ENCODE peak calls at places on chromosome 9, in eight cellular contexts. One of them, this sample, is unnamed.

GRCh38 chr9:97487107-97487506 is 14.4 kb upstream of the TMOD1 start:
- DNase-seq in A549: peak
- DNase-seq in H1: no peak
- DNase-seq in stomach: no peak
- DNase-seq in GM12878: no peak
- DNase-seq in right lobe of liver: no peak
- DNase-seq in suprapubic skin: no peak
- DNase-seq in HCT116: no peak
- DNase-seq in this sample: no peak

GRCh38 chr9:92944921-92945320 is 2.4 kb upstream of the FGD3 start:
- DNase-seq in A549: no peak
- DNase-seq in suprapubic skin: peak
- DNase-seq in right lobe of liver: no peak
- DNase-seq in GM12878: no peak
- DNase-seq in stomach: no peak
- DNase-seq in HCT116: no peak
- DNase-seq in H1: no peak
- DNase-seq in this sample: no peak

GRCh38 chr9:7298123-7298522 is 501.5 kb downstream of the DMAC1 start:
- DNase-seq in GM12878: peak
- DNase-seq in right lobe of liver: no peak
- DNase-seq in suprapubic skin: no peak
- DNase-seq in H1: no peak
- DNase-seq in stomach: no peak
- DNase-seq in A549: no peak
- DNase-seq in HCT116: no peak
- DNase-seq in this sample: no peak

GRCh38 chr9:33103381-33104110 is 27.1 kb upstream of the SMU1 start:
- DNase-seq in HCT116: no peak
- DNase-seq in suprapubic skin: no peak
- DNase-seq in right lobe of liver: no peak
- DNase-seq in stomach: no peak
- DNase-seq in GM12878: no peak
- DNase-seq in A549: no peak
- DNase-seq in H1: no peak
- DNase-seq in this sample: no peak

GRCh38 chr9:129400001-129400970 is 220.6 kb downstream of the C9orf50 start:
- DNase-seq in stomach: no peak
- DNase-seq in HCT116: no peak
- DNase-seq in suprapubic skin: no peak
- DNase-seq in right lobe of liver: no peak
- DNase-seq in GM12878: no peak
- DNase-seq in A549: no peak
- DNase-seq in H1: no peak
- DNase-seq in this sample: no peak

GRCh38 chr9:126320158-126320922 is 6.3 kb upstream of the MVB12B start:
- DNase-seq in A549: no peak
- DNase-seq in stomach: no peak
- DNase-seq in right lobe of liver: no peak
- DNase-seq in suprapubic skin: no peak
- DNase-seq in GM12878: no peak
- DNase-seq in HCT116: no peak
- DNase-seq in H1: no peak
- DNase-seq in this sample: no peak

GRCh38 chr9:118330191-118330986 is 626.2 kb downstream of the TLR4 start:
- DNase-seq in suprapubic skin: no peak
- DNase-seq in right lobe of liver: no peak
- DNase-seq in stomach: no peak
- DNase-seq in GM12878: no peak
- DNase-seq in A549: no peak
- DNase-seq in HCT116: no peak
- DNase-seq in H1: peak
- DNase-seq in this sample: no peak

GRCh38 chr9:131282688-131283422 is 6.5 kb upstream of the FAM78A start:
- DNase-seq in suprapubic skin: no peak
- DNase-seq in stomach: no peak
- DNase-seq in right lobe of liver: no peak
- DNase-seq in GM12878: no peak
- DNase-seq in A549: no peak
- DNase-seq in HCT116: no peak
- DNase-seq in H1: peak
- DNase-seq in this sample: no peak

GRCh38 chr9:87285183-87285582 is 212.5 kb upstream of the DAPK1 start:
- DNase-seq in H1: no peak
- DNase-seq in stomach: peak
- DNase-seq in GM12878: no peak
- DNase-seq in right lobe of liver: no peak
- DNase-seq in suprapubic skin: no peak
- DNase-seq in HCT116: no peak
- DNase-seq in A549: no peak
- DNase-seq in this sample: no peak

GRCh38 chr9:121735065-121735791 is 83.8 kb downstream of the DAB2IP start:
- DNase-seq in GM12878: no peak
- DNase-seq in H1: peak
- DNase-seq in suprapubic skin: no peak
- DNase-seq in A549: peak
- DNase-seq in HCT116: no peak
- DNase-seq in stomach: no peak
- DNase-seq in right lobe of liver: no peak
- DNase-seq in this sample: no peak

GRCh38 chr9:7366121-7366520 is 433.5 kb downstream of the DMAC1 start:
- DNase-seq in H1: no peak
- DNase-seq in GM12878: no peak
- DNase-seq in right lobe of liver: no peak
- DNase-seq in stomach: no peak
- DNase-seq in HCT116: no peak
- DNase-seq in suprapubic skin: no peak
- DNase-seq in A549: no peak
- DNase-seq in this sample: no peak

GRCh38 chr9:126373241-126373640 is 46.6 kb downstream of the MVB12B start:
- DNase-seq in GM12878: no peak
- DNase-seq in A549: peak
- DNase-seq in right lobe of liver: no peak
- DNase-seq in H1: no peak
- DNase-seq in suprapubic skin: no peak
- DNase-seq in HCT116: no peak
- DNase-seq in stomach: no peak
- DNase-seq in this sample: no peak

GRCh38 chr9:77952641-77953341 is 78.8 kb downstream of the GNAQ start:
- DNase-seq in right lobe of liver: no peak
- DNase-seq in GM12878: no peak
- DNase-seq in HCT116: no peak
- DNase-seq in suprapubic skin: no peak
- DNase-seq in stomach: no peak
- DNase-seq in A549: no peak
- DNase-seq in H1: no peak
- DNase-seq in this sample: no peak

GRCh38 chr9:89597711-89598707 is 6.8 kb upstream of the GADD45G start:
- DNase-seq in H1: peak
- DNase-seq in suprapubic skin: peak
- DNase-seq in HCT116: no peak
- DNase-seq in GM12878: no peak
- DNase-seq in A549: peak
- DNase-seq in stomach: peak
- DNase-seq in right lobe of liver: peak
- DNase-seq in this sample: no peak

GRCh38 chr9:112434487-112434886 is 52.1 kb upstream of the KIAA1958 start:
- DNase-seq in GM12878: no peak
- DNase-seq in H1: no peak
- DNase-seq in suprapubic skin: no peak
- DNase-seq in right lobe of liver: no peak
- DNase-seq in A549: no peak
- DNase-seq in stomach: no peak
- DNase-seq in HCT116: no peak
- DNase-seq in this sample: no peak

GRCh38 chr9:87557996-87558395 is 60.3 kb downstream of the DAPK1 start:
- DNase-seq in suprapubic skin: no peak
- DNase-seq in HCT116: no peak
- DNase-seq in right lobe of liver: no peak
- DNase-seq in H1: no peak
- DNase-seq in A549: no peak
- DNase-seq in GM12878: peak
- DNase-seq in stomach: peak
- DNase-seq in this sample: no peak

GRCh38 chr9:93301911-93302525 is 118.1 kb downstream of the WNK2 start:
- DNase-seq in A549: no peak
- DNase-seq in right lobe of liver: no peak
- DNase-seq in HCT116: no peak
- DNase-seq in GM12878: no peak
- DNase-seq in stomach: peak
- DNase-seq in H1: peak
- DNase-seq in suprapubic skin: peak
- DNase-seq in this sample: peak

GRCh38 chr9:129939426-129939825 is 103.6 kb downstream of the FNBP1 start:
- DNase-seq in GM12878: no peak
- DNase-seq in right lobe of liver: no peak
- DNase-seq in suprapubic skin: no peak
- DNase-seq in A549: no peak
- DNase-seq in H1: no peak
- DNase-seq in HCT116: no peak
- DNase-seq in stomach: no peak
- DNase-seq in this sample: no peak

GRCh38 chr9:136773386-136774044 is 9.2 kb upstream of the LCN15 start:
- DNase-seq in H1: peak
- DNase-seq in HCT116: no peak
- DNase-seq in A549: peak
- DNase-seq in suprapubic skin: no peak
- DNase-seq in stomach: no peak
- DNase-seq in right lobe of liver: no peak
- DNase-seq in GM12878: no peak
- DNase-seq in this sample: no peak

GRCh38 chr9:136085815-136086212 is 9.3 kb downstream of the NACC2 start:
- DNase-seq in H1: no peak
- DNase-seq in suprapubic skin: no peak
- DNase-seq in GM12878: no peak
- DNase-seq in A549: no peak
- DNase-seq in right lobe of liver: peak
- DNase-seq in HCT116: no peak
- DNase-seq in stomach: peak
- DNase-seq in this sample: peak

GRCh38 chr9:96611302-96611701 is 8.3 kb downstream of the CDC14B start:
- DNase-seq in stomach: no peak
- DNase-seq in HCT116: no peak
- DNase-seq in H1: no peak
- DNase-seq in right lobe of liver: no peak
- DNase-seq in GM12878: no peak
- DNase-seq in suprapubic skin: no peak
- DNase-seq in A549: no peak
- DNase-seq in this sample: no peak

GRCh38 chr9:124858330-124859046 is 3.3 kb downstream of the RPL35 start:
- DNase-seq in H1: no peak
- DNase-seq in suprapubic skin: no peak
- DNase-seq in A549: no peak
- DNase-seq in right lobe of liver: no peak
- DNase-seq in HCT116: no peak
- DNase-seq in GM12878: no peak
- DNase-seq in stomach: no peak
- DNase-seq in this sample: no peak
- TF ChIP-seq POLR2A in H1: no peak
- TF ChIP-seq POLR2A in suprapubic skin: no peak
- TF ChIP-seq POLR2A in A549: no peak
- TF ChIP-seq POLR2A in right lobe of liver: no peak
- TF ChIP-seq POLR2A in HCT116: no peak
- TF ChIP-seq POLR2A in GM12878: peak
- TF ChIP-seq POLR2A in stomach: no peak
- TF ChIP-seq POLR2A in this sample: no peak

DNA sequence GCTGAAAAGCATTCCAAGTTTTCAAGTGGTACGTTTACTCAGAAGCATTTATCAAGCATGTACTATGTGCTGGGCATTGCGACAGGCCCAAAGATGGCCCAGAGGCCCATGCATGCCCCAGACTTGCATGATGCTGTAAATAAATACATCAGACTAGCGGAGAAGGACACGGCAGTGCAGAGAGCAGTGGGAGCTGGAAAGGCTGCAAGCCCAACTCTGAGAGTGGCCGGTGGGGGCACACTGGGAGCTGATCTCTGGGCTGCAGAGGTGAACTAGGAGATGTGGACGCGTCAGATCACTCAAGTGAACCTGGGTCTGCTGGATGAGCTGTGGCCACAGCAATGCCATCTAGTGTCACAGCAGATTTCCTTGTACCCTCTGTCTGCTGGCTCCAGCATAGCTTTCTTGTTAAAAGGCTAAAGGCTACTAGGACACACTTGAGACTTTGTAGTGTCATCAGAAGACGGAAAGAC is 246.9 kb downstream of the FANCC start:
- DNase-seq in H1: no peak
- DNase-seq in GM12878: no peak
- DNase-seq in HCT116: no peak
- DNase-seq in right lobe of liver: no peak
- DNase-seq in stomach: peak
- DNase-seq in A549: peak
- DNase-seq in suprapubic skin: no peak
- DNase-seq in this sample: peak
- TF ChIP-seq CTCF in H1: no peak
- TF ChIP-seq CTCF in GM12878: no peak
- TF ChIP-seq CTCF in HCT116: no peak
- TF ChIP-seq CTCF in right lobe of liver: no peak
- TF ChIP-seq CTCF in stomach: no peak
- TF ChIP-seq CTCF in A549: no peak
- TF ChIP-seq CTCF in suprapubic skin: no peak
- TF ChIP-seq CTCF in this sample: no peak

GRCh38 chr9:123327697-123328100 is 28.3 kb upstream of the CRB2 start:
- DNase-seq in GM12878: no peak
- DNase-seq in stomach: peak
- DNase-seq in HCT116: no peak
- DNase-seq in suprapubic skin: no peak
- DNase-seq in A549: no peak
- DNase-seq in right lobe of liver: no peak
- DNase-seq in H1: no peak
- DNase-seq in this sample: no peak
- TF ChIP-seq POLR2A in GM12878: no peak
- TF ChIP-seq POLR2A in stomach: no peak
- TF ChIP-seq POLR2A in HCT116: no peak
- TF ChIP-seq POLR2A in suprapubic skin: no peak
- TF ChIP-seq POLR2A in A549: no peak
- TF ChIP-seq POLR2A in right lobe of liver: no peak
- TF ChIP-seq POLR2A in H1: no peak
- TF ChIP-seq POLR2A in this sample: no peak

DNA sequence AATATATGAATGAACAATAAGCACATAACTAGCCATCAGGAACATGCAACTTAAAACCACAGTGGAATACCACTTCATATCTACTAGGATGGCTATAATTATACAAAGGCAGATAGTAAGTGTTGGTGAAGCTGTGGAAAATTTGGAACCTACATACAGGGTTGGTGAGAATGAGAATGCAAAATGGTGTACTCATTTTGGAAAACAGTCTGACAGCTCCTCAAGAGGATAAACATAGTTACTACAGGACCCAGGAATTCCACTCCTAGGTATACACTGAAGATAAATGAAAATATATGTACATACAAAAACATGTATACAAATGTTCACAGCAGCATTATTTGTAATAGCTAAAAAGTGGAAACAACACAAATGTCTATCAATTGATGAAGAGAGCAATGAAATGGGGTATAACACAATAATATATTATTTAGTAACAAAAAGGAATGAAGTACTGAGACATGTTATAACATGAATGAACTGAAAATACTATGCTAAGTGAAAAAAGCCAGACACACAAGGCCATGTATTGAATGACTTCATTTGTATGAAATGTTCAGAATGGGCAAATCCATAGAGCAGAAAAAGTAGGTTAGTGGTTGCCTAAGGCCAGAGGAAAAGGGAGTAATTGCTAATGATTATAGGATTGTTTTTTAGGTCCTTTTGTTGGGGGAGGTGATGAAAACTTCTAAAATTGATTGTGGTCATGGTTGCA is 31.2 kb upstream of the CDK5RAP2 start:
- DNase-seq in HCT116: no peak
- DNase-seq in stomach: no peak
- DNase-seq in right lobe of liver: no peak
- DNase-seq in H1: no peak
- DNase-seq in GM12878: no peak
- DNase-seq in suprapubic skin: no peak
- DNase-seq in A549: peak
- DNase-seq in this sample: no peak
- TF ChIP-seq CTCF in HCT116: no peak
- TF ChIP-seq CTCF in stomach: no peak
- TF ChIP-seq CTCF in right lobe of liver: peak
- TF ChIP-seq CTCF in H1: no peak
- TF ChIP-seq CTCF in GM12878: no peak
- TF ChIP-seq CTCF in suprapubic skin: no peak
- TF ChIP-seq CTCF in A549: no peak
- TF ChIP-seq CTCF in this sample: no peak

This sample was measured in sigmoid colon.